ENCODE peak calls at places on chromosomes 12 and 14, in eight cellular contexts. V, U, M, R, H, L, P and W are unnamed samples.

GRCh38 chr14:37116933-37117844 is 55.2 kb downstream of the SLC25A21 start:
- DNase-seq in U (peak; percentile 75), P (no peak), R (peak; percentile 40), M (no peak), L (no peak), V (no peak), H (peak; percentile 68), W (no peak)

GRCh38 chr14:24903337-24903736 is 146.6 kb downstream of the STXBP6 start:
- DNase-seq in V (no peak), U (peak; percentile 78), L (no peak), R (no peak), P (no peak), H (peak; percentile 15), M (no peak), W (no peak)

GRCh38 chr12:55927588-55928502 is at the start of gene PYM1:
- DNase-seq in M (peak; percentile 73), L (peak; percentile 91), P (peak; percentile 91), R (peak; percentile 69), U (peak; percentile 64), V (peak; percentile 66), H (peak; percentile 71), W (peak; percentile 92)

GRCh38 chr14:52513249-52513648 is 39.1 kb downstream of the TXNDC16 start:
- DNase-seq in P (no peak), L (no peak), U (no peak), M (no peak), R (no peak), H (no peak), V (no peak), W (no peak)

GRCh38 chr12:118164798-118165486 is 29.0 kb downstream of the PEBP1 start:
- DNase-seq in V (no peak), P (peak; percentile 36), L (no peak), R (peak; percentile 51), U (no peak), M (peak; percentile 56), H (no peak), W (peak; percentile 67)

GRCh38 chr14:90382491-90383125 is 14.2 kb upstream of the CALM1 start:
- DNase-seq in V (peak; percentile 59), P (peak; percentile 69), L (peak; percentile 72), U (peak; percentile 78), R (peak; percentile 41), M (peak; percentile 24), H (peak; percentile 59), W (peak; percentile 78)

GRCh38 chr12:66191547-66192126 is 2.6 kb downstream of the IRAK3 start:
- DNase-seq in V (no peak), M (no peak), L (no peak), P (no peak), H (no peak), U (no peak), R (no peak), W (no peak)

GRCh38 chr12:90794212-90794611 is 160.8 kb downstream of the CCER1 start:
- DNase-seq in L (no peak), V (no peak), R (no peak), U (no peak), P (no peak), M (no peak), H (no peak), W (no peak)

GRCh38 chr12:68374315-68374982 is 42.3 kb upstream of the MDM1 start:
- DNase-seq in H (peak; percentile 17), R (no peak), P (no peak), U (no peak), L (peak; percentile 48), M (no peak), V (peak; percentile 37), W (no peak)

GRCh38 chr14:72633551-72633950 is 260.4 kb downstream of the DPF3 start:
- DNase-seq in U (no peak), R (no peak), M (no peak), L (no peak), P (peak; percentile 13), H (no peak), V (no peak), W (no peak)

GRCh38 chr14:101068293-101068957 is 164.9 kb upstream of the RTL1 start:
- DNase-seq in V (no peak), L (peak; percentile 1), U (no peak), P (no peak), H (no peak), R (no peak), M (no peak), W (no peak)

GRCh38 chr12:121026274-121027045 is 10.2 kb upstream of the C12orf43 start:
- DNase-seq in V (no peak), M (peak; percentile 47), H (no peak), U (no peak), R (no peak), P (no peak), L (no peak), W (no peak)

GRCh38 chr12:67091678-67092077 is 177.5 kb upstream of the CAND1 start:
- DNase-seq in P (no peak), U (no peak), H (peak; percentile 77), V (no peak), R (no peak), M (no peak), L (no peak), W (no peak)

GRCh38 chr12:31584782-31585181 is 6.2 kb downstream of the DENND5B start:
- DNase-seq in U (peak; percentile 4), L (no peak), V (no peak), P (no peak), M (no peak), H (no peak), R (no peak), W (no peak)

GRCh38 chr14:105499256-105500035 is 8.4 kb downstream of the TEDC1 start:
- DNase-seq in M (peak; percentile 33), L (no peak), V (no peak), H (no peak), R (no peak), P (no peak), U (no peak), W (no peak)

GRCh38 chr14:105496831-105497591 is 6.0 kb downstream of the TEDC1 start:
- DNase-seq in L (no peak), P (no peak), U (no peak), R (no peak), H (no peak), M (no peak), V (no peak), W (no peak)

GRCh38 chr14:105497671-105498429 is 6.8 kb downstream of the TEDC1 start:
- DNase-seq in M (no peak), P (no peak), V (no peak), L (no peak), U (no peak), H (no peak), R (no peak), W (no peak)

GRCh38 chr14:105500036-105500725 is 9.1 kb downstream of the TEDC1 start:
- DNase-seq in L (no peak), P (no peak), H (no peak), V (no peak), M (peak; percentile 17), R (no peak), U (no peak), W (no peak)

GRCh38 chr14:105498430-105499255 is 7.6 kb downstream of the TEDC1 start:
- DNase-seq in L (no peak), U (no peak), M (no peak), R (no peak), H (no peak), P (no peak), V (no peak), W (no peak)
- H3K27ac ChIP-seq in L (no peak overlapping the region), U (no peak overlapping the region), M (no peak overlapping the region), R (no peak overlapping the region), H (no peak overlapping the region), P (no peak overlapping the region), V (no peak overlapping the region), W (peak overlapping the region; percentile 37)

DNA sequence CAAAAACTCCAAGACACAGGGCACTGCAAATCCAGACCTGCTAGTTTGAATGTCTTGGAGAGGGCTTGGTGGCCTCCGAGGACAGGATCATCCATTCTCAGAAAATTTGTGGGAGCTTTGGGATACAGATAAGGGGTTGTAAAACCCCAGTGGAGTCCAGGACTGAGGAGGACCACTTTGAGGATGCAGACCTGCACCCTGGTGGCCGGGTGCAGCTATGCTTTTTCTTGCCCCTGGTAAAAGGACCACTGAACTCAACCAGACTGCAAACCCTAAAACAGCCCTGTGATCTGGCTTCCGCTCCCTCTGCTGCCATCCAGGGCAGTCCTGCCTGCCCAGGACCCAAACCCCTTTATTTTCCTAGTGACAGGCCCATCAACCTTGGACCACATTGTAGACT is 169.5 kb upstream of the DAAM1 start:
- DNase-seq in H (no peak), M (no peak), V (no peak), L (no peak), P (no peak), U (no peak), R (no peak), W (peak; percentile 33)
- TF ChIP-seq CTCF in H (peak; percentile 22), M (peak; percentile 33), V (no peak), L (no peak), P (no peak), U (no peak), R (peak; percentile 22), W (peak; percentile 56)

GRCh38 chr14:51395361-51395849 is 155.4 kb downstream of the TMX1 start:
- DNase-seq in V (no peak), P (no peak), U (peak; percentile 86), L (peak; percentile 25), M (peak; percentile 72), R (no peak), H (peak; percentile 95), W (peak; percentile 37)

GRCh38 chr14:51398898-51399297 is 158.9 kb downstream of the TMX1 start:
- DNase-seq in L (no peak), U (peak; percentile 84), R (peak; percentile 36), P (no peak), H (peak; percentile 99), M (no peak), V (no peak), W (no peak)

GRCh38 chr14:51394391-51394790 is 154.3 kb downstream of the TMX1 start:
- DNase-seq in U (peak; percentile 42), H (no peak), P (no peak), M (no peak), L (no peak), R (no peak), V (no peak), W (no peak)

GRCh38 chr14:51394804-51395203 is 154.8 kb downstream of the TMX1 start:
- DNase-seq in L (no peak), M (no peak), H (peak; percentile 45), U (no peak), P (no peak), V (no peak), R (no peak), W (no peak)

GRCh38 chr14:51396222-51396815 is 156.3 kb downstream of the TMX1 start:
- DNase-seq in U (peak; percentile 99), L (peak; percentile 13), V (no peak), M (no peak), R (peak; percentile 40), P (no peak), H (peak; percentile 93), W (no peak)
- H3K27ac ChIP-seq in U (peak overlapping the region; percentile 97), L (peak overlapping the region; percentile 72), V (no peak overlapping the region), M (peak overlapping the region; percentile 99), R (peak overlapping the region; percentile 88), P (peak overlapping the region; percentile 70), H (peak overlapping the region; percentile 99), W (no peak overlapping the region)

GRCh38 chr12:21252070-21252469 is 82.6 kb downstream of the SLCO1A2 start:
- DNase-seq in P (no peak), R (no peak), V (no peak), L (no peak), U (no peak), H (no peak), M (no peak), W (no peak)

DNA sequence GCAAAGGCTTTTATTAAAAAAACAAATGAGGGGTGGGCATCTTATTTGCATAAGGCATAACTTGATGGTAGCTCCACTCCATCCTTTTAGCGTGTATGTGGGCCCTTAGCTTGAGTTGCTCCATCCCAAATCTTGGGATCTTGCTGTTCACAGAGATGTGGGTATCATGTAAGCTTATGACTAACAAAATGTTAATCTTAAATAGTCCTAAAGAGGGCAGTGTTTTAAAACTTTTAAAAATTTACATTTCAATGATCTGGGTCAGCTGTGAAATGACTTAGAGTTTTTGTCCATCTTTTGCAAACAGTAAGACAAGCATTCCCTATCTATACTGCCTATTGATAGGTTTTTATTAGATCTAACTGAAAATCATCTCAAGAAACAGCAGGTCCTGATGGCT is 86.0 kb downstream of the SLCO1A2 start:
- DNase-seq in L (no peak), M (peak; percentile 1), U (peak; percentile 4), H (no peak), V (no peak), R (no peak), P (no peak), W (no peak)
- TF ChIP-seq CTCF in L (no peak), M (peak; percentile 51), U (no peak), H (peak; percentile 9), V (peak; percentile 22), R (peak; percentile 36), P (no peak), W (peak; percentile 24)